ENCODE peak calls at places on chromosomes 2 and 18, in eight cellular contexts. One of them, this sample, is unnamed. For H3K4me1, the result is how much of the 10 kb centered on the place peaks cover.

GRCh38 chr2:71860381-71860926 is 287.2 kb downstream of the CYP26B1 start:
- DNase-seq in stomach: no peak
- DNase-seq in adrenal gland: peak
- DNase-seq in ovary: no peak
- DNase-seq in heart left ventricle: no peak
- DNase-seq in A549: no peak
- DNase-seq in IMR-90: no peak
- DNase-seq in body of pancreas: no peak
- DNase-seq in this sample: no peak

GRCh38 chr2:157246212-157247067 is 11.1 kb upstream of the GALNT5 start:
- DNase-seq in body of pancreas: no peak
- DNase-seq in ovary: no peak
- DNase-seq in stomach: no peak
- DNase-seq in heart left ventricle: no peak
- DNase-seq in IMR-90: peak
- DNase-seq in adrenal gland: no peak
- DNase-seq in A549: peak
- DNase-seq in this sample: no peak

GRCh38 chr2:8588831-8589191 is 93.0 kb upstream of the ID2 start:
- DNase-seq in body of pancreas: no peak
- DNase-seq in heart left ventricle: no peak
- DNase-seq in ovary: no peak
- DNase-seq in IMR-90: no peak
- DNase-seq in stomach: no peak
- DNase-seq in adrenal gland: no peak
- DNase-seq in A549: no peak
- DNase-seq in this sample: no peak

GRCh38 chr2:9595746-9596145 is 35.1 kb downstream of the YWHAQ start:
- DNase-seq in heart left ventricle: no peak
- DNase-seq in A549: no peak
- DNase-seq in IMR-90: no peak
- DNase-seq in stomach: no peak
- DNase-seq in body of pancreas: no peak
- DNase-seq in adrenal gland: no peak
- DNase-seq in ovary: no peak
- DNase-seq in this sample: no peak

GRCh38 chr2:24833821-24834732 is 40.9 kb downstream of the CENPO start:
- DNase-seq in adrenal gland: no peak
- DNase-seq in A549: no peak
- DNase-seq in ovary: no peak
- DNase-seq in body of pancreas: no peak
- DNase-seq in IMR-90: no peak
- DNase-seq in stomach: no peak
- DNase-seq in heart left ventricle: no peak
- DNase-seq in this sample: no peak

GRCh38 chr2:126883661-126884030 is 15.0 kb upstream of the TEX51 start:
- DNase-seq in A549: no peak
- DNase-seq in adrenal gland: no peak
- DNase-seq in ovary: no peak
- DNase-seq in stomach: no peak
- DNase-seq in body of pancreas: no peak
- DNase-seq in heart left ventricle: no peak
- DNase-seq in IMR-90: no peak
- DNase-seq in this sample: peak

GRCh38 chr2:64259301-64259700 is 115.1 kb upstream of the PELI1 start:
- DNase-seq in body of pancreas: no peak
- DNase-seq in stomach: no peak
- DNase-seq in adrenal gland: no peak
- DNase-seq in A549: no peak
- DNase-seq in ovary: no peak
- DNase-seq in heart left ventricle: peak
- DNase-seq in IMR-90: no peak
- DNase-seq in this sample: no peak

GRCh38 chr18:39486268-39486667 is 1920.7 kb upstream of the CELF4 start:
- DNase-seq in A549: no peak
- DNase-seq in adrenal gland: no peak
- DNase-seq in IMR-90: no peak
- DNase-seq in body of pancreas: no peak
- DNase-seq in stomach: no peak
- DNase-seq in heart left ventricle: no peak
- DNase-seq in ovary: no peak
- DNase-seq in this sample: no peak

GRCh38 chr2:43315482-43315881 is 89.1 kb upstream of the ZFP36L2 start:
- DNase-seq in A549: no peak
- DNase-seq in adrenal gland: no peak
- DNase-seq in body of pancreas: no peak
- DNase-seq in ovary: peak
- DNase-seq in IMR-90: no peak
- DNase-seq in heart left ventricle: no peak
- DNase-seq in stomach: no peak
- DNase-seq in this sample: no peak
- H3K4me1 ChIP-seq in A549: under half
- H3K4me1 ChIP-seq in adrenal gland: under half
- H3K4me1 ChIP-seq in body of pancreas: under half
- H3K4me1 ChIP-seq in ovary: under half
- H3K4me1 ChIP-seq in IMR-90: under half
- H3K4me1 ChIP-seq in heart left ventricle: under half
- H3K4me1 ChIP-seq in stomach: under half
- H3K4me1 ChIP-seq in this sample: under half

GRCh38 chr18:70082430-70082829 is 123.1 kb downstream of the RTTN start:
- DNase-seq in heart left ventricle: no peak
- DNase-seq in ovary: no peak
- DNase-seq in IMR-90: no peak
- DNase-seq in A549: no peak
- DNase-seq in body of pancreas: no peak
- DNase-seq in adrenal gland: no peak
- DNase-seq in stomach: no peak
- DNase-seq in this sample: no peak

GRCh38 chr18:70086085-70086484 is 119.4 kb downstream of the RTTN start:
- DNase-seq in A549: no peak
- DNase-seq in heart left ventricle: no peak
- DNase-seq in ovary: no peak
- DNase-seq in body of pancreas: no peak
- DNase-seq in adrenal gland: no peak
- DNase-seq in stomach: no peak
- DNase-seq in IMR-90: no peak
- DNase-seq in this sample: no peak

DNA sequence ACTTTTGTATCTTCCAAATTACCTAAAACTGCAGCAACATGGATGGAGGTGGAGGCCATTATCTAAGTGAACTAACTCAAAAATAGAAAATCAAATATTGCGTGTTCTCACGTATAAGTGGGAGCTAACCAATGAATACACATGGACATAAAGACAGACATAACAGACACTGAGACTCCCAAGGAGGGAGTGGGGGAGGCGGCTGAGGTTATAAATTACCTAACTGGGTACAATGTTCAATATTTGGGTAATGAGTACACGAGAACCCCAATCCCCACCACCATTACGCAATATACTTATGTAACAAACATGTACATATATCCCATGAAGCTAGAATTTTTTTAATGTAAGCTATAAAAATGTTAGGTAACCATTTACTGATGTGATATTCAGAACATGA is 119.8 kb downstream of the RTTN start:
- DNase-seq in heart left ventricle: no peak
- DNase-seq in adrenal gland: no peak
- DNase-seq in A549: no peak
- DNase-seq in ovary: no peak
- DNase-seq in IMR-90: no peak
- DNase-seq in body of pancreas: no peak
- DNase-seq in stomach: no peak
- DNase-seq in this sample: no peak
- H3K27ac ChIP-seq in heart left ventricle: no peak
- H3K27ac ChIP-seq in adrenal gland: no peak
- H3K27ac ChIP-seq in A549: no peak
- H3K27ac ChIP-seq in ovary: no peak
- H3K27ac ChIP-seq in IMR-90: no peak
- H3K27ac ChIP-seq in body of pancreas: no peak
- H3K27ac ChIP-seq in stomach: no peak
- H3K27ac ChIP-seq in this sample: no peak

GRCh38 chr2:234496442-234496834 is 443 bp downstream of the ARL4C start:
- DNase-seq in stomach: peak
- DNase-seq in adrenal gland: peak
- DNase-seq in IMR-90: no peak
- DNase-seq in heart left ventricle: no peak
- DNase-seq in ovary: no peak
- DNase-seq in A549: no peak
- DNase-seq in body of pancreas: no peak
- DNase-seq in this sample: no peak

GRCh38 chr2:234497592-234498023 is 727 bp upstream of the ARL4C start:
- DNase-seq in body of pancreas: no peak
- DNase-seq in ovary: no peak
- DNase-seq in heart left ventricle: no peak
- DNase-seq in stomach: no peak
- DNase-seq in adrenal gland: no peak
- DNase-seq in A549: no peak
- DNase-seq in IMR-90: no peak
- DNase-seq in this sample: no peak

GRCh38 chr2:234495076-234495800 is 1.6 kb downstream of the ARL4C start:
- DNase-seq in heart left ventricle: no peak
- DNase-seq in IMR-90: peak
- DNase-seq in adrenal gland: no peak
- DNase-seq in A549: no peak
- DNase-seq in ovary: no peak
- DNase-seq in body of pancreas: no peak
- DNase-seq in stomach: no peak
- DNase-seq in this sample: no peak

GRCh38 chr2:234495801-234496441 is 960 bp downstream of the ARL4C start:
- DNase-seq in adrenal gland: peak
- DNase-seq in IMR-90: peak
- DNase-seq in A549: no peak
- DNase-seq in heart left ventricle: no peak
- DNase-seq in ovary: no peak
- DNase-seq in stomach: peak
- DNase-seq in body of pancreas: peak
- DNase-seq in this sample: no peak

GRCh38 chr2:234496835-234497591 is at the start of gene ARL4C:
- DNase-seq in IMR-90: peak
- DNase-seq in heart left ventricle: peak
- DNase-seq in A549: no peak
- DNase-seq in stomach: peak
- DNase-seq in ovary: no peak
- DNase-seq in adrenal gland: peak
- DNase-seq in body of pancreas: peak
- DNase-seq in this sample: no peak
- TF ChIP-seq POLR2A in IMR-90: peak
- TF ChIP-seq POLR2A in heart left ventricle: no peak
- TF ChIP-seq POLR2A in A549: peak
- TF ChIP-seq POLR2A in stomach: no peak
- TF ChIP-seq POLR2A in ovary: no peak
- TF ChIP-seq POLR2A in adrenal gland: peak
- TF ChIP-seq POLR2A in body of pancreas: peak
- TF ChIP-seq POLR2A in this sample: peak

GRCh38 chr2:42359894-42360483 is 1.0 kb downstream of the COX7A2L start:
- DNase-seq in body of pancreas: no peak
- DNase-seq in A549: no peak
- DNase-seq in ovary: no peak
- DNase-seq in IMR-90: peak
- DNase-seq in stomach: no peak
- DNase-seq in adrenal gland: no peak
- DNase-seq in heart left ventricle: no peak
- DNase-seq in this sample: no peak
- H3K4me1 ChIP-seq in body of pancreas: under half
- H3K4me1 ChIP-seq in A549: under half
- H3K4me1 ChIP-seq in ovary: under half
- H3K4me1 ChIP-seq in IMR-90: under half
- H3K4me1 ChIP-seq in stomach: under half
- H3K4me1 ChIP-seq in adrenal gland: under half
- H3K4me1 ChIP-seq in heart left ventricle: under half
- H3K4me1 ChIP-seq in this sample: half or more

GRCh38 chr2:148814853-148815419 is 60.1 kb upstream of the KIF5C start:
- DNase-seq in IMR-90: peak
- DNase-seq in body of pancreas: peak
- DNase-seq in A549: no peak
- DNase-seq in adrenal gland: no peak
- DNase-seq in stomach: peak
- DNase-seq in ovary: no peak
- DNase-seq in heart left ventricle: no peak
- DNase-seq in this sample: no peak
- H3K27ac ChIP-seq in IMR-90: no peak
- H3K27ac ChIP-seq in body of pancreas: peak
- H3K27ac ChIP-seq in A549: no peak
- H3K27ac ChIP-seq in adrenal gland: peak
- H3K27ac ChIP-seq in stomach: peak
- H3K27ac ChIP-seq in ovary: no peak
- H3K27ac ChIP-seq in heart left ventricle: peak
- H3K27ac ChIP-seq in this sample: no peak

GRCh38 chr2:201546576-201546975 is 95.0 kb downstream of the STRADB start:
- DNase-seq in adrenal gland: no peak
- DNase-seq in A549: no peak
- DNase-seq in IMR-90: peak
- DNase-seq in stomach: no peak
- DNase-seq in heart left ventricle: no peak
- DNase-seq in body of pancreas: no peak
- DNase-seq in ovary: no peak
- DNase-seq in this sample: no peak

GRCh38 chr2:201551901-201552300 is 91.4 kb downstream of the TMEM237 start:
- DNase-seq in adrenal gland: no peak
- DNase-seq in A549: no peak
- DNase-seq in body of pancreas: no peak
- DNase-seq in IMR-90: no peak
- DNase-seq in ovary: no peak
- DNase-seq in stomach: no peak
- DNase-seq in heart left ventricle: no peak
- DNase-seq in this sample: no peak
- TF ChIP-seq POLR2A in adrenal gland: no peak
- TF ChIP-seq POLR2A in A549: no peak
- TF ChIP-seq POLR2A in body of pancreas: no peak
- TF ChIP-seq POLR2A in IMR-90: no peak
- TF ChIP-seq POLR2A in ovary: no peak
- TF ChIP-seq POLR2A in stomach: no peak
- TF ChIP-seq POLR2A in heart left ventricle: no peak
- TF ChIP-seq POLR2A in this sample: no peak

GRCh38 chr2:145245268-145245667 is 725.3 kb upstream of the ZEB2 start:
- DNase-seq in heart left ventricle: no peak
- DNase-seq in IMR-90: no peak
- DNase-seq in ovary: no peak
- DNase-seq in A549: no peak
- DNase-seq in stomach: no peak
- DNase-seq in adrenal gland: no peak
- DNase-seq in body of pancreas: no peak
- DNase-seq in this sample: no peak
- H3K4me1 ChIP-seq in heart left ventricle: under half
- H3K4me1 ChIP-seq in IMR-90: under half
- H3K4me1 ChIP-seq in ovary: under half
- H3K4me1 ChIP-seq in A549: under half
- H3K4me1 ChIP-seq in stomach: under half
- H3K4me1 ChIP-seq in adrenal gland: under half
- H3K4me1 ChIP-seq in body of pancreas: under half
- H3K4me1 ChIP-seq in this sample: under half

This sample was measured in vagina.